ENCODE peak calls at places on chromosome 3, in seven cellular contexts. E, S, W, M, X, K and A are unnamed samples.

GRCh38 chr3:15241341-15241740 is 35.3 kb downstream of the CAPN7 start:
- DNase-seq in M (no peak), K (peak; percentile 33), X (peak; percentile 74), W (peak; percentile 35), E (no peak), S (peak; percentile 61), A (no peak)

GRCh38 chr3:62601238-62601856 is 228.0 kb upstream of the FEZF2 start:
- DNase-seq in W (peak; percentile 91), M (peak; percentile 52), E (peak; percentile 29), X (no peak), K (no peak), S (no peak), A (no peak)

GRCh38 chr3:36937492-36937891 is 7.4 kb downstream of the TRANK1 start:
- DNase-seq in K (no peak), E (no peak), M (no peak), S (no peak), X (no peak), W (peak; percentile 31), A (no peak)

GRCh38 chr3:150300847-150301517 is 107.1 kb upstream of the TSC22D2 start:
- DNase-seq in S (no peak), W (peak; percentile 83), K (no peak), X (no peak), E (no peak), M (no peak), A (no peak)

GRCh38 chr3:87233805-87234204 is 6.7 kb downstream of the CHMP2B start:
- DNase-seq in K (no peak), S (no peak), X (no peak), E (no peak), W (no peak), M (no peak), A (no peak)

GRCh38 chr3:43296565-43296964 is 10.2 kb downstream of the SNRK start:
- DNase-seq in M (no peak), X (no peak), W (no peak), S (peak; percentile 81), E (no peak), K (peak; percentile 37), A (no peak)

GRCh38 chr3:23539185-23539584 is 266.6 kb upstream of the UBE2E1 start:
- DNase-seq in X (no peak), W (no peak), M (no peak), K (no peak), S (no peak), E (no peak), A (no peak)

GRCh38 chr3:38476157-38476756 is 19.9 kb upstream of the EXOG start:
- DNase-seq in M (no peak), S (no peak), K (no peak), E (no peak), W (no peak), X (no peak), A (no peak)

GRCh38 chr3:10594915-10595314 is 89.5 kb upstream of the ATP2B2 start:
- DNase-seq in E (no peak), W (peak; percentile 70), M (peak; percentile 6), S (no peak), K (peak; percentile 50), X (peak; percentile 97), A (peak; percentile 57)

GRCh38 chr3:20561166-20561565 is 375.2 kb upstream of the SGO1 start:
- DNase-seq in E (no peak), K (no peak), M (no peak), X (no peak), S (no peak), W (no peak), A (no peak)

GRCh38 chr3:88263417-88264116 is 113.8 kb downstream of the C3orf38 start:
- DNase-seq in W (no peak), X (no peak), K (no peak), M (no peak), S (peak; percentile 75), E (no peak), A (no peak)

GRCh38 chr3:188931531-188931930 is 240.2 kb upstream of the TPRG1 start:
- DNase-seq in E (no peak), S (no peak), W (no peak), X (no peak), K (no peak), M (no peak), A (no peak)

GRCh38 chr3:4656646-4657318 is 163.6 kb downstream of the ITPR1 start:
- DNase-seq in W (no peak), S (no peak), E (no peak), M (no peak), X (no peak), K (no peak), A (no peak)